ENCODE peak calls at places on chromosome 22, in nine cellular contexts. R, G, M, I, E, U, L, F and P are unnamed samples. For H3K4me1, the result is how much of the 10 kb centered on the place peaks cover.

GRCh38 chr22:39661842-39662676 is 91.5 kb downstream of the CACNA1I start:
- DNase-seq in I (no peak), M (no peak), L (peak), R (no peak), E (no peak), U (no peak), F (peak), G (peak), P (no peak)

GRCh38 chr22:17672417-17672991 is 33.9 kb downstream of the BCL2L13 start:
- DNase-seq in M (no peak), E (no peak), F (no peak), G (no peak), U (no peak), L (peak), I (no peak), R (no peak), P (no peak)

GRCh38 chr22:39423976-39424375 is 24.4 kb downstream of the TAB1 start:
- DNase-seq in L (no peak), E (no peak), R (no peak), M (no peak), F (no peak), I (no peak), U (no peak), G (no peak), P (no peak)

GRCh38 chr22:38872831-38873248 is 824 bp upstream of the CBX6 start:
- DNase-seq in G (peak), E (no peak), M (no peak), L (peak), U (peak), F (peak), I (no peak), R (no peak), P (peak)

GRCh38 chr22:31561238-31561887 is 65.0 kb downstream of the SFI1 start:
- DNase-seq in M (peak), G (peak), R (no peak), E (no peak), U (peak), I (peak), L (peak), F (peak), P (peak)

GRCh38 chr22:37496651-37497599 is 10.7 kb upstream of the MFNG start:
- DNase-seq in R (no peak), M (no peak), U (no peak), G (no peak), F (no peak), E (no peak), I (peak), L (no peak), P (no peak)

GRCh38 chr22:35477911-35478582 is 62.6 kb upstream of the RASD2 start:
- DNase-seq in E (no peak), M (no peak), I (no peak), G (no peak), U (peak), R (no peak), F (no peak), L (peak), P (no peak)

GRCh38 chr22:26835929-26836528 is 178.6 kb downstream of the MIAT start:
- DNase-seq in U (no peak), R (no peak), G (peak), M (peak), F (peak), I (peak), E (peak), L (peak), P (no peak)

GRCh38 chr22:40123387-40123786 is 54.3 kb upstream of the TNRC6B start:
- DNase-seq in L (peak), E (no peak), I (no peak), U (peak), M (no peak), F (no peak), R (no peak), G (no peak), P (no peak)

GRCh38 chr22:44526431-44527115 is 28.5 kb upstream of the RTL6 start:
- DNase-seq in L (no peak), R (no peak), U (no peak), E (no peak), I (no peak), G (no peak), F (no peak), M (no peak), P (no peak)

GRCh38 chr22:48504519-48505140 is 1323.0 kb downstream of the BRD1 start:
- DNase-seq in U (no peak), F (no peak), L (no peak), E (no peak), R (no peak), I (no peak), M (no peak), G (no peak), P (no peak)

GRCh38 chr22:18024276-18024939 is at the start of gene MICAL3:
- DNase-seq in L (peak), R (no peak), G (peak), E (no peak), F (peak), U (peak), I (no peak), M (peak), P (peak)

GRCh38 chr22:40397436-40397835 is 27.0 kb downstream of the SGSM3 start:
- DNase-seq in F (peak), R (no peak), U (no peak), G (no peak), L (no peak), E (no peak), M (no peak), I (no peak), P (no peak)

GRCh38 chr22:28395920-28396447 is 283.7 kb downstream of the TTC28 start:
- DNase-seq in L (peak), G (peak), F (no peak), R (no peak), M (no peak), E (no peak), U (no peak), I (no peak), P (no peak)

GRCh38 chr22:48782817-48783511 is 1044.7 kb downstream of the BRD1 start:
- DNase-seq in R (no peak), U (no peak), G (no peak), M (peak), F (no peak), I (no peak), E (peak), L (peak), P (no peak)

GRCh38 chr22:31036671-31037550 is 44.2 kb upstream of the SMTN start:
- DNase-seq in R (no peak), L (no peak), G (peak), M (no peak), U (no peak), F (no peak), E (no peak), I (no peak), P (peak)

GRCh38 chr22:41446057-41446501 is 522 bp downstream of the TOB2 start:
- DNase-seq in U (peak), M (peak), I (no peak), R (no peak), F (peak), G (no peak), L (peak), E (no peak), P (no peak)

GRCh38 chr22:36858966-36859365 is 1.8 kb upstream of the NCF4 start:
- DNase-seq in I (no peak), L (no peak), G (no peak), U (no peak), M (no peak), E (no peak), R (no peak), F (no peak), P (no peak)

GRCh38 chr22:37739611-37740049 is 42.8 kb downstream of the TRIOBP start:
- DNase-seq in F (no peak), U (peak), L (no peak), G (no peak), R (no peak), E (no peak), M (no peak), I (no peak), P (no peak)

GRCh38 chr22:27317156-27317555 is 484.4 kb downstream of the MN1 start:
- DNase-seq in M (no peak), U (no peak), F (no peak), E (no peak), G (no peak), R (no peak), L (peak), I (no peak), P (no peak)

GRCh38 chr22:32987081-32987631 is 71.0 kb downstream of the SYN3 start:
- DNase-seq in G (no peak), I (no peak), E (no peak), R (no peak), F (no peak), U (no peak), M (peak), L (no peak), P (peak)

GRCh38 chr22:30314918-30315317 is 11.8 kb downstream of the TBC1D10A start:
- DNase-seq in E (no peak), M (no peak), G (no peak), R (no peak), F (no peak), U (no peak), L (peak), I (no peak), P (no peak)

DNA sequence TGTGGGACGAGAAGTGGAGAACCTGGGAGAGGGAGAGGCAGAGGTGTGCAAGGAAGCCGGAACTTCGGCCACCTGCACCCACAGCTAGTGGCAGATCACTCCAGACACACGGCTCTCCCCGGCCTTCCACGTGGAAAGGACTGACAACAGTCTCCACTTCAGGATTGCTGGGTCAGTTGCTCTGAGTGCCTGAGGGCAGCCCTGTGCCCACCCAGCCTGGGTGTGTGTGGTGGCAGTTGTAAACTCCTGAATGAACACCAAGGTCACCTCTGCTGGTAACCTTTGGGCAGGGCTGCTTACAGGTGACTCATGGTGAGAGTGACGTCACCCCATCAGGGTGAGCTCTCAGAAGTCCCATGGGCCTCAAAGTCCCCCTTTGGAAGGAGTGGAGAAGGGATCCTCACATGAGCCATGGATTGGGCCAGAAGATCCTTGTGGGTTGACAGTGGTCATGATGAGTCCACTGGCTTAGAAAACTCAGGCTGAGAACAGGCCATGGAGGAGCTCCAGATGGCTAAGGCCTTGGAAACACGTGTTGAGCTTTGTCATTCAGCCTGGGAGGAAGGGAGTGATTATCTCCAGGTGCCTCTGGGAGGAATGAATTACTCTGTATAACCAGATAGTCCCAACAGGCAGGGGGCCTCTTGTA is 71.3 kb downstream of the BCR start:
- DNase-seq in I (peak), R (no peak), F (no peak), E (no peak), L (peak), M (no peak), U (no peak), G (peak), P (no peak)
- H3K4me1 ChIP-seq in I (under half), R (under half), F (under half), E (half or more), L (half or more), M (under half), U (under half), G (under half), P (under half)

DNA sequence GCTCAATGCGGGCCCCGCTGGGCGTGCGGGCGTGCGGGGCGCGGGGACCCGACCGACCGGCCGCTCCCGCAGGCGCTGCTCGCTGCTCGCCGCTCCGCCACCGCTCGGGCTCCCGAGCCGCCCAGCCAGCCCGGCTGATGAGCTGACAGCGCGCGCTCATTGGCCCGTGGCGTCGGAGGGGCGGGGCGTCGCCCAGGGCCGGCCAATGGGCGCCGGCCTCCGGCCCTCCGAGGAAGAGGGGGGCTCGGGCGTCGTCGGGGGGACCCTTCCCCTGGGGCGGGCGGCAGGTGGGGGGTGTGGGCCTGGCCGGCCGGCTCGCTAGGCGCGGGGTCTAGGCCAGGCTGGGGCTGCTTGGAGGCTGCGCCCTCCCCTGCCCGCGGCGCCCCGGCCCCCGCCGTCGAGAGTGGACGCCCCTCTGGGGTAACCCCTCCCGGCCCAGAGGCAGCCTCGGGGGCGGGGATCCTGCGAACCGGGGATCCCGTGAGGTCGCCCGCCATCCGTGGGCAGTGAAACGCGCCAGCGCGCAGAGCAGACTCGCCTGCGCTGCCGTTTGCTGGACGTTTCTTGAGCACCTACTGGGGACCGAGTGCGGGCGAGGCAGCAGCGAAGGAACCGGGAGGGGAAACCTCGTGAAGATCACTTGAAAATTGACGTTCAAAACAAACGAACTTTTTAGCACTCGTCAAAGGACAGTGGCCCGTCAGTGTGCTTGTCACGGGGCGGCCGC is at the start of gene SCUBE1:
- DNase-seq in E (peak), L (peak), M (peak), U (peak), F (peak), R (no peak), G (peak), I (no peak), P (no peak)
- H3K4me3 ChIP-seq in E (peak), L (no peak), M (no peak), U (peak), F (no peak), R (peak), G (no peak), I (no peak), P (peak)

GRCh38 chr22:45910928-45911467 is 66.0 kb downstream of the WNT7B start:
- DNase-seq in U (no peak), L (no peak), F (no peak), M (no peak), E (no peak), G (no peak), I (no peak), R (no peak), P (no peak)
- H3K27ac ChIP-seq in U (no peak), L (no peak), F (no peak), M (no peak), E (no peak), G (no peak), I (no peak), R (no peak), P (peak)

DNA sequence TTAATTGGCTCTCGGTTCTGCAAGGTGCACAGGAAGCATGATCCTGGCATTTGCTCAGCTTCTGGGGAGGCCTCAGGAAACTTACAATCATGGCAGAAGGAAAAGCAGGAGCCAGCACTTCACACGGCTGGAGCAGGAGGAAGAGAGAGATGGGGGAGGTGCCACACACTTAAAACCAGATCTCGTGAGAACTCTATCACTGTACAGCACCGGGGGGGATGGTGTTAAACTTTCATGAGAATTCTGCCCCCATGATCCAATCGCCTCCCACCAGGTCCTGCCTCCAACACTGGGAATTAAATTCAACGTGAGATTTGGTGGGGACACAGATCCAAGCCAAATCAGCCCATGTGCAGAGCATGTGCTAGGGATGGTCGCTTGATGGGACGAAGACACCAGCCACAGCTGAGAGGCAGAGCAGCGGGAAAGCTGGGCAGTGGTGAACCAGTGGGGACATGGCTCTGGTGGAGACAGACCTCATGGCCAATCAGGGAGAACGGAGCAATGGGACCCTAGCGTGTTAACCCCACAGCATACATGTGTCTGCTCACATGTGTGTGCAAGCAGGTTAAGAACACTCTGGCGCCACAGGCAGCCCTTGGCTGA is 6.2 kb downstream of the TANGO2 start:
- DNase-seq in L (peak), I (no peak), M (no peak), F (peak), E (no peak), R (no peak), U (no peak), G (no peak), P (no peak)
- H3K4me1 ChIP-seq in L (half or more), I (under half), M (under half), F (under half), E (under half), R (under half), U (half or more), G (under half), P (under half)

GRCh38 chr22:49824185-49824925 is 3.3 kb downstream of the BRD1 start:
- DNase-seq in R (no peak), I (no peak), U (no peak), G (no peak), E (no peak), F (no peak), L (no peak), M (no peak), P (no peak)

GRCh38 chr22:49826603-49827306 is 918 bp downstream of the BRD1 start:
- DNase-seq in U (peak), F (peak), E (no peak), M (no peak), R (no peak), G (peak), L (peak), I (no peak), P (peak)

GRCh38 chr22:49825944-49826602 is 1.6 kb downstream of the BRD1 start:
- DNase-seq in R (no peak), U (no peak), M (no peak), G (peak), F (peak), I (no peak), E (no peak), L (peak), P (no peak)

GRCh38 chr22:49824936-49825335 is 2.7 kb downstream of the BRD1 start:
- DNase-seq in I (no peak), F (no peak), L (no peak), E (no peak), G (no peak), M (no peak), R (no peak), U (no peak), P (no peak)

GRCh38 chr22:49825436-49825835 is 2.2 kb downstream of the BRD1 start:
- DNase-seq in I (no peak), R (no peak), G (no peak), U (no peak), M (no peak), L (no peak), E (no peak), F (no peak), P (no peak)
- H3K4me3 ChIP-seq in I (peak), R (peak), G (peak), U (peak), M (peak), L (no peak), E (peak), F (no peak), P (peak)